ENCODE peak calls at places on chromosomes 3 and 15, in nine cellular contexts. Z is NCI-H2171; D is AG04450; J is M059J; H is activated T-helper 1 cell treated with Interleukin-2 at 50 U/mL for 16 hours; L is endodermal cell; V is stimulated activated CD4-positive, alpha-beta T cell treated with anti-CD3 and anti-CD28 coated beads, Interleukin-1b, Interleukin-23, amount 100 ng/mL, for 4 hours; X is retina; U is IMR-90. I is an unnamed sample.

GRCh38 chr3:193236990-193237389 is 4.0 kb upstream of the PLAAT1 start:
- DNase-seq in Z (no peak), D (no peak), J (no peak), H (no peak), L (no peak), V (no peak), X (no peak), U (no peak), I (no peak)

GRCh38 chr15:85168642-85169173 is 187.1 kb downstream of the PDE8A start:
- DNase-seq in Z (peak; percentile 74), D (no peak), J (no peak), H (no peak), L (peak; percentile 93), V (peak; percentile 15), X (no peak), U (peak; percentile 8), I (peak; percentile 11)

GRCh38 chr3:11509175-11510000 is 134.3 kb downstream of the VGLL4 start:
- DNase-seq in Z (peak; percentile 69), D (peak; percentile 93), J (peak; percentile 83), H (no peak), L (peak; percentile 69), V (no peak), X (peak; percentile 56), U (peak; percentile 96), I (no peak)

GRCh38 chr3:65251375-65251774 is 563.6 kb upstream of the ADAMTS9 start:
- DNase-seq in Z (no peak), D (no peak), J (no peak), H (no peak), L (no peak), V (no peak), X (no peak), U (no peak), I (no peak)

GRCh38 chr3:54123538-54124196 is 1.3 kb downstream of the CACNA2D3 start:
- DNase-seq in Z (no peak), D (no peak), J (peak; percentile 16), H (no peak), L (peak; percentile 52), V (no peak), X (no peak), U (no peak), I (no peak)

GRCh38 chr3:18127181-18127863 is 297.8 kb downstream of the SATB1 start:
- DNase-seq in Z (no peak), D (no peak), J (no peak), H (no peak), L (no peak), V (no peak), X (no peak), U (no peak), I (peak; percentile 51)

GRCh38 chr3:98185180-98185579 is 18.7 kb downstream of the OR5H15 start:
- DNase-seq in Z (no peak), D (no peak), J (peak; percentile 53), H (no peak), L (peak; percentile 48), V (no peak), X (no peak), U (no peak), I (no peak)

GRCh38 chr15:70826634-70827033 is 27.3 kb downstream of the LARP6 start:
- DNase-seq in Z (no peak), D (no peak), J (peak; percentile 65), H (no peak), L (no peak), V (no peak), X (no peak), U (peak; percentile 74), I (no peak)

GRCh38 chr15:69954726-69955125 is 143.0 kb downstream of the TLE3 start:
- DNase-seq in Z (no peak), D (no peak), J (no peak), H (no peak), L (no peak), V (no peak), X (peak; percentile 69), U (no peak), I (no peak)

GRCh38 chr15:80210612-80211554 is 41.1 kb downstream of the CTXND1 start:
- DNase-seq in Z (no peak), D (no peak), J (no peak), H (no peak), L (no peak), V (no peak), X (peak; percentile 64), U (no peak), I (no peak)

GRCh38 chr15:75230016-75230343 is 28.2 kb upstream of the GOLGA6C start:
- DNase-seq in Z (no peak), D (no peak), J (no peak), H (no peak), L (no peak), V (no peak), X (no peak), U (no peak), I (no peak)

GRCh38 chr3:133884547-133885240 is 11.0 kb downstream of the RAB6B start:
- DNase-seq in Z (no peak), D (no peak), J (no peak), H (no peak), L (no peak), V (no peak), X (no peak), U (no peak), I (no peak)

GRCh38 chr15:35550957-35551356 is 5.0 kb upstream of the DPH6 start:
- DNase-seq in Z (no peak), D (no peak), J (no peak), H (no peak), L (no peak), V (no peak), X (no peak), U (no peak), I (no peak)

GRCh38 chr3:52873433-52874159 is 23.8 kb downstream of the STIMATE start:
- DNase-seq in Z (no peak), D (peak; percentile 49), J (peak; percentile 47), H (no peak), L (peak; percentile 54), V (no peak), X (no peak), U (peak; percentile 87), I (no peak)

GRCh38 chr3:29465836-29466235 is 185.0 kb downstream of the RBMS3 start:
- DNase-seq in Z (no peak), D (peak; percentile 61), J (no peak), H (no peak), L (no peak), V (no peak), X (no peak), U (peak; percentile 82), I (no peak)

GRCh38 chr15:62241135-62241770 is 76.2 kb upstream of the C2CD4B start:
- DNase-seq in Z (no peak), D (no peak), J (peak; percentile 10), H (no peak), L (peak; percentile 91), V (no peak), X (no peak), U (no peak), I (no peak)

GRCh38 chr3:134699141-134699711 is 48.4 kb upstream of the KY start:
- DNase-seq in Z (no peak), D (no peak), J (no peak), H (no peak), L (no peak), V (no peak), X (no peak), U (no peak), I (no peak)

GRCh38 chr15:94205366-94205765 is 26.0 kb upstream of the MCTP2 start:
- DNase-seq in Z (no peak), D (no peak), J (peak; percentile 72), H (no peak), L (no peak), V (no peak), X (no peak), U (peak; percentile 18), I (no peak)

GRCh38 chr3:14156201-14156600 is 22.2 kb downstream of the XPC start:
- DNase-seq in Z (no peak), D (no peak), J (no peak), H (no peak), L (no peak), V (no peak), X (no peak), U (no peak), I (no peak)

GRCh38 chr15:73683257-73683623 is 943 bp upstream of the CD276 start:
- DNase-seq in Z (no peak), D (no peak), J (no peak), H (no peak), L (no peak), V (no peak), X (no peak), U (no peak), I (no peak)

GRCh38 chr3:14405120-14405885 is 2.9 kb downstream of the SLC6A6 start:
- DNase-seq in Z (no peak), D (no peak), J (no peak), H (no peak), L (no peak), V (no peak), X (no peak), U (no peak), I (no peak)

GRCh38 chr15:63521405-63522142 is 17.2 kb downstream of the USP3 start:
- DNase-seq in Z (peak; percentile 13), D (no peak), J (no peak), H (no peak), L (no peak), V (no peak), X (no peak), U (peak; percentile 73), I (no peak)

GRCh38 chr15:48637639-48638038 is 7.9 kb downstream of the FBN1 start:
- DNase-seq in Z (no peak), D (no peak), J (no peak), H (no peak), L (no peak), V (no peak), X (no peak), U (no peak), I (no peak)

GRCh38 chr3:178182337-178182761 is 353.9 kb upstream of the KCNMB2 start:
- DNase-seq in Z (peak; percentile 23), D (no peak), J (no peak), H (no peak), L (peak; percentile 48), V (no peak), X (peak; percentile 27), U (no peak), I (no peak)

GRCh38 chr3:149967067-149967685 is 3.5 kb downstream of the PFN2 start:
- DNase-seq in Z (peak; percentile 3), D (no peak), J (peak; percentile 73), H (no peak), L (no peak), V (no peak), X (peak; percentile 45), U (peak; percentile 69), I (peak; percentile 16)

GRCh38 chr15:67542462-67543347 is at the start of gene MAP2K5:
- DNase-seq in Z (peak; percentile 82), D (no peak), J (peak; percentile 72), H (peak; percentile 77), L (peak; percentile 90), V (peak; percentile 73), X (peak; percentile 94), U (peak; percentile 57), I (peak; percentile 59)

GRCh38 chr15:25717861-25718504 is 145.1 kb downstream of the ATP10A start:
- DNase-seq in Z (no peak), D (no peak), J (no peak), H (no peak), L (peak; percentile 20), V (no peak), X (no peak), U (no peak), I (no peak)

GRCh38 chr3:179750720-179751328 is 98.0 kb downstream of the USP13 start:
- DNase-seq in Z (no peak), D (no peak), J (peak; percentile 14), H (no peak), L (no peak), V (no peak), X (no peak), U (peak; percentile 28), I (no peak)

GRCh38 chr3:10370429-10370828 is 49.5 kb upstream of the SEC13 start:
- DNase-seq in Z (no peak), D (peak; percentile 79), J (peak; percentile 55), H (no peak), L (no peak), V (no peak), X (peak; percentile 59), U (peak; percentile 87), I (no peak)

GRCh38 chr15:39400821-39401550 is 179.9 kb upstream of the THBS1 start:
- DNase-seq in Z (no peak), D (no peak), J (no peak), H (no peak), L (no peak), V (no peak), X (no peak), U (peak; percentile 74), I (no peak)

GRCh38 chr3:43770426-43771103 is 79.8 kb downstream of the ABHD5 start:
- DNase-seq in Z (no peak), D (no peak), J (peak; percentile 87), H (no peak), L (no peak), V (peak; percentile 22), X (peak; percentile 49), U (no peak), I (no peak)

I was measured in memory B cell.